ENCODE peak calls at places on chromosome 10, in seven cellular contexts. One of them, this sample, is unnamed.

GRCh38 chr10:77965294-77965693 is 38.7 kb upstream of the DLG5 start:
- DNase-seq in iPS-NIHi11: no peak
- DNase-seq in IMR-90: peak; percentile 91
- DNase-seq in stimulated activated CD4-positive, alpha-beta T cell treated with anti-CD3 and anti-CD28 coated beads, Interleukin-2, amount 100 ng/mL, for 48 hours: no peak
- DNase-seq in GM06990: no peak
- DNase-seq in NCI-H2081: no peak
- DNase-seq in GM12891: no peak
- DNase-seq in this sample: no peak

GRCh38 chr10:17386616-17387075 is 67.7 kb downstream of the ST8SIA6 start:
- DNase-seq in iPS-NIHi11: no peak
- DNase-seq in IMR-90: no peak
- DNase-seq in stimulated activated CD4-positive, alpha-beta T cell treated with anti-CD3 and anti-CD28 coated beads, Interleukin-2, amount 100 ng/mL, for 48 hours: no peak
- DNase-seq in GM06990: no peak
- DNase-seq in NCI-H2081: no peak
- DNase-seq in GM12891: no peak
- DNase-seq in this sample: no peak

GRCh38 chr10:29254123-29255046 is 34.5 kb upstream of the LYZL1 start:
- DNase-seq in iPS-NIHi11: no peak
- DNase-seq in IMR-90: no peak
- DNase-seq in stimulated activated CD4-positive, alpha-beta T cell treated with anti-CD3 and anti-CD28 coated beads, Interleukin-2, amount 100 ng/mL, for 48 hours: no peak
- DNase-seq in GM06990: peak; percentile 31
- DNase-seq in NCI-H2081: no peak
- DNase-seq in GM12891: no peak
- DNase-seq in this sample: peak; percentile 18

GRCh38 chr10:101986277-101986971 is 69.5 kb downstream of the ARMH3 start:
- DNase-seq in iPS-NIHi11: no peak
- DNase-seq in IMR-90: no peak
- DNase-seq in stimulated activated CD4-positive, alpha-beta T cell treated with anti-CD3 and anti-CD28 coated beads, Interleukin-2, amount 100 ng/mL, for 48 hours: no peak
- DNase-seq in GM06990: no peak
- DNase-seq in NCI-H2081: no peak
- DNase-seq in GM12891: no peak
- DNase-seq in this sample: no peak

GRCh38 chr10:48610585-48611093 is 5.8 kb upstream of the ARHGAP22 start:
- DNase-seq in iPS-NIHi11: no peak
- DNase-seq in IMR-90: no peak
- DNase-seq in stimulated activated CD4-positive, alpha-beta T cell treated with anti-CD3 and anti-CD28 coated beads, Interleukin-2, amount 100 ng/mL, for 48 hours: no peak
- DNase-seq in GM06990: no peak
- DNase-seq in NCI-H2081: no peak
- DNase-seq in GM12891: no peak
- DNase-seq in this sample: no peak

GRCh38 chr10:132722391-132722790 is 63.6 kb downstream of the NKX6-2 start:
- DNase-seq in iPS-NIHi11: peak; percentile 48
- DNase-seq in IMR-90: no peak
- DNase-seq in stimulated activated CD4-positive, alpha-beta T cell treated with anti-CD3 and anti-CD28 coated beads, Interleukin-2, amount 100 ng/mL, for 48 hours: no peak
- DNase-seq in GM06990: no peak
- DNase-seq in NCI-H2081: no peak
- DNase-seq in GM12891: no peak
- DNase-seq in this sample: peak; percentile 58

GRCh38 chr10:3781458-3782098 is 3.4 kb downstream of the KLF6 start:
- DNase-seq in iPS-NIHi11: no peak
- DNase-seq in IMR-90: peak; percentile 55
- DNase-seq in stimulated activated CD4-positive, alpha-beta T cell treated with anti-CD3 and anti-CD28 coated beads, Interleukin-2, amount 100 ng/mL, for 48 hours: no peak
- DNase-seq in GM06990: no peak
- DNase-seq in NCI-H2081: no peak
- DNase-seq in GM12891: no peak
- DNase-seq in this sample: no peak

GRCh38 chr10:48526371-48526821 is 78.5 kb downstream of the ARHGAP22 start:
- DNase-seq in iPS-NIHi11: no peak
- DNase-seq in IMR-90: peak; percentile 92
- DNase-seq in stimulated activated CD4-positive, alpha-beta T cell treated with anti-CD3 and anti-CD28 coated beads, Interleukin-2, amount 100 ng/mL, for 48 hours: no peak
- DNase-seq in GM06990: no peak
- DNase-seq in NCI-H2081: no peak
- DNase-seq in GM12891: no peak
- DNase-seq in this sample: no peak

GRCh38 chr10:119025336-119025735 is 4.2 kb upstream of the NANOS1 start:
- DNase-seq in iPS-NIHi11: peak; percentile 63
- DNase-seq in IMR-90: peak; percentile 64
- DNase-seq in stimulated activated CD4-positive, alpha-beta T cell treated with anti-CD3 and anti-CD28 coated beads, Interleukin-2, amount 100 ng/mL, for 48 hours: no peak
- DNase-seq in GM06990: no peak
- DNase-seq in NCI-H2081: peak; percentile 24
- DNase-seq in GM12891: no peak
- DNase-seq in this sample: no peak

GRCh38 chr10:101903827-101904520 is 60.4 kb upstream of the KCNIP2 start:
- DNase-seq in iPS-NIHi11: no peak
- DNase-seq in IMR-90: peak; percentile 21
- DNase-seq in stimulated activated CD4-positive, alpha-beta T cell treated with anti-CD3 and anti-CD28 coated beads, Interleukin-2, amount 100 ng/mL, for 48 hours: no peak
- DNase-seq in GM06990: peak; percentile 79
- DNase-seq in NCI-H2081: no peak
- DNase-seq in GM12891: no peak
- DNase-seq in this sample: no peak

GRCh38 chr10:61784354-61785131 is 117.0 kb upstream of the ARID5B start:
- DNase-seq in iPS-NIHi11: no peak
- DNase-seq in IMR-90: no peak
- DNase-seq in stimulated activated CD4-positive, alpha-beta T cell treated with anti-CD3 and anti-CD28 coated beads, Interleukin-2, amount 100 ng/mL, for 48 hours: peak; percentile 15
- DNase-seq in GM06990: no peak
- DNase-seq in NCI-H2081: no peak
- DNase-seq in GM12891: no peak
- DNase-seq in this sample: no peak

GRCh38 chr10:132105302-132105995 is 39.7 kb downstream of the JAKMIP3 start:
- DNase-seq in iPS-NIHi11: no peak
- DNase-seq in IMR-90: no peak
- DNase-seq in stimulated activated CD4-positive, alpha-beta T cell treated with anti-CD3 and anti-CD28 coated beads, Interleukin-2, amount 100 ng/mL, for 48 hours: no peak
- DNase-seq in GM06990: no peak
- DNase-seq in NCI-H2081: no peak
- DNase-seq in GM12891: no peak
- DNase-seq in this sample: no peak

GRCh38 chr10:29023678-29024077 is 265.2 kb upstream of the LYZL1 start:
- DNase-seq in iPS-NIHi11: no peak
- DNase-seq in IMR-90: no peak
- DNase-seq in stimulated activated CD4-positive, alpha-beta T cell treated with anti-CD3 and anti-CD28 coated beads, Interleukin-2, amount 100 ng/mL, for 48 hours: no peak
- DNase-seq in GM06990: no peak
- DNase-seq in NCI-H2081: no peak
- DNase-seq in GM12891: no peak
- DNase-seq in this sample: no peak

GRCh38 chr10:114987995-114988394 is 50.0 kb downstream of the TRUB1 start:
- DNase-seq in iPS-NIHi11: no peak
- DNase-seq in IMR-90: peak; percentile 92
- DNase-seq in stimulated activated CD4-positive, alpha-beta T cell treated with anti-CD3 and anti-CD28 coated beads, Interleukin-2, amount 100 ng/mL, for 48 hours: no peak
- DNase-seq in GM06990: no peak
- DNase-seq in NCI-H2081: no peak
- DNase-seq in GM12891: no peak
- DNase-seq in this sample: no peak

GRCh38 chr10:109966961-109967738 is 40.6 kb upstream of the ADD3 start:
- DNase-seq in iPS-NIHi11: no peak
- DNase-seq in IMR-90: peak; percentile 88
- DNase-seq in stimulated activated CD4-positive, alpha-beta T cell treated with anti-CD3 and anti-CD28 coated beads, Interleukin-2, amount 100 ng/mL, for 48 hours: no peak
- DNase-seq in GM06990: no peak
- DNase-seq in NCI-H2081: no peak
- DNase-seq in GM12891: no peak
- DNase-seq in this sample: no peak

GRCh38 chr10:92387289-92387940 is 96.4 kb downstream of the MARCHF5 start:
- DNase-seq in iPS-NIHi11: peak; percentile 98
- DNase-seq in IMR-90: peak; percentile 75
- DNase-seq in stimulated activated CD4-positive, alpha-beta T cell treated with anti-CD3 and anti-CD28 coated beads, Interleukin-2, amount 100 ng/mL, for 48 hours: no peak
- DNase-seq in GM06990: no peak
- DNase-seq in NCI-H2081: no peak
- DNase-seq in GM12891: no peak
- DNase-seq in this sample: peak; percentile 95

GRCh38 chr10:79410315-79411094 is 34.9 kb downstream of the ZCCHC24 start:
- DNase-seq in iPS-NIHi11: no peak
- DNase-seq in IMR-90: no peak
- DNase-seq in stimulated activated CD4-positive, alpha-beta T cell treated with anti-CD3 and anti-CD28 coated beads, Interleukin-2, amount 100 ng/mL, for 48 hours: no peak
- DNase-seq in GM06990: no peak
- DNase-seq in NCI-H2081: no peak
- DNase-seq in GM12891: no peak
- DNase-seq in this sample: no peak

GRCh38 chr10:105679781-105680180 is 1038.7 kb downstream of the SORCS3 start:
- DNase-seq in iPS-NIHi11: no peak
- DNase-seq in IMR-90: no peak
- DNase-seq in stimulated activated CD4-positive, alpha-beta T cell treated with anti-CD3 and anti-CD28 coated beads, Interleukin-2, amount 100 ng/mL, for 48 hours: no peak
- DNase-seq in GM06990: no peak
- DNase-seq in NCI-H2081: no peak
- DNase-seq in GM12891: no peak
- DNase-seq in this sample: no peak

GRCh38 chr10:76543655-76544054 is 1094.0 kb downstream of the KCNMA1 start:
- DNase-seq in iPS-NIHi11: no peak
- DNase-seq in IMR-90: peak; percentile 30
- DNase-seq in stimulated activated CD4-positive, alpha-beta T cell treated with anti-CD3 and anti-CD28 coated beads, Interleukin-2, amount 100 ng/mL, for 48 hours: no peak
- DNase-seq in GM06990: no peak
- DNase-seq in NCI-H2081: no peak
- DNase-seq in GM12891: no peak
- DNase-seq in this sample: no peak

GRCh38 chr10:17375936-17376584 is 78.3 kb downstream of the ST8SIA6 start:
- DNase-seq in iPS-NIHi11: peak; percentile 48
- DNase-seq in IMR-90: peak; percentile 2
- DNase-seq in stimulated activated CD4-positive, alpha-beta T cell treated with anti-CD3 and anti-CD28 coated beads, Interleukin-2, amount 100 ng/mL, for 48 hours: peak; percentile 32
- DNase-seq in GM06990: peak; percentile 3
- DNase-seq in NCI-H2081: no peak
- DNase-seq in GM12891: no peak
- DNase-seq in this sample: peak; percentile 28

GRCh38 chr10:71193516-71193915 is 18.9 kb upstream of the UNC5B start:
- DNase-seq in iPS-NIHi11: no peak
- DNase-seq in IMR-90: no peak
- DNase-seq in stimulated activated CD4-positive, alpha-beta T cell treated with anti-CD3 and anti-CD28 coated beads, Interleukin-2, amount 100 ng/mL, for 48 hours: no peak
- DNase-seq in GM06990: no peak
- DNase-seq in NCI-H2081: no peak
- DNase-seq in GM12891: no peak
- DNase-seq in this sample: no peak

GRCh38 chr10:131591936-131592335 is 280.4 kb upstream of the TCERG1L start:
- DNase-seq in iPS-NIHi11: no peak
- DNase-seq in IMR-90: no peak
- DNase-seq in stimulated activated CD4-positive, alpha-beta T cell treated with anti-CD3 and anti-CD28 coated beads, Interleukin-2, amount 100 ng/mL, for 48 hours: no peak
- DNase-seq in GM06990: no peak
- DNase-seq in NCI-H2081: no peak
- DNase-seq in GM12891: no peak
- DNase-seq in this sample: no peak

GRCh38 chr10:97781541-97782331 is 9.9 kb upstream of the SFRP5 start:
- DNase-seq in iPS-NIHi11: no peak
- DNase-seq in IMR-90: no peak
- DNase-seq in stimulated activated CD4-positive, alpha-beta T cell treated with anti-CD3 and anti-CD28 coated beads, Interleukin-2, amount 100 ng/mL, for 48 hours: no peak
- DNase-seq in GM06990: no peak
- DNase-seq in NCI-H2081: no peak
- DNase-seq in GM12891: no peak
- DNase-seq in this sample: no peak

GRCh38 chr10:132233501-132234075 is 46.8 kb downstream of the DPYSL4 start:
- DNase-seq in iPS-NIHi11: no peak
- DNase-seq in IMR-90: no peak
- DNase-seq in stimulated activated CD4-positive, alpha-beta T cell treated with anti-CD3 and anti-CD28 coated beads, Interleukin-2, amount 100 ng/mL, for 48 hours: no peak
- DNase-seq in GM06990: no peak
- DNase-seq in NCI-H2081: no peak
- DNase-seq in GM12891: no peak
- DNase-seq in this sample: no peak

GRCh38 chr10:125006188-125006680 is 64.3 kb downstream of the ZRANB1 start:
- DNase-seq in iPS-NIHi11: no peak
- DNase-seq in IMR-90: peak; percentile 54
- DNase-seq in stimulated activated CD4-positive, alpha-beta T cell treated with anti-CD3 and anti-CD28 coated beads, Interleukin-2, amount 100 ng/mL, for 48 hours: no peak
- DNase-seq in GM06990: no peak
- DNase-seq in NCI-H2081: no peak
- DNase-seq in GM12891: no peak
- DNase-seq in this sample: no peak

GRCh38 chr10:116029826-116030225 is 243.2 kb downstream of the GFRA1 start:
- DNase-seq in iPS-NIHi11: no peak
- DNase-seq in IMR-90: no peak
- DNase-seq in stimulated activated CD4-positive, alpha-beta T cell treated with anti-CD3 and anti-CD28 coated beads, Interleukin-2, amount 100 ng/mL, for 48 hours: no peak
- DNase-seq in GM06990: no peak
- DNase-seq in NCI-H2081: no peak
- DNase-seq in GM12891: no peak
- DNase-seq in this sample: no peak

GRCh38 chr10:58868736-58869435 is 307.6 kb upstream of the PHYHIPL start:
- DNase-seq in iPS-NIHi11: peak; percentile 1
- DNase-seq in IMR-90: peak; percentile 43
- DNase-seq in stimulated activated CD4-positive, alpha-beta T cell treated with anti-CD3 and anti-CD28 coated beads, Interleukin-2, amount 100 ng/mL, for 48 hours: no peak
- DNase-seq in GM06990: no peak
- DNase-seq in NCI-H2081: no peak
- DNase-seq in GM12891: no peak
- DNase-seq in this sample: no peak

GRCh38 chr10:17228081-17229015 is at the start of gene VIM:
- DNase-seq in iPS-NIHi11: peak; percentile 62
- DNase-seq in IMR-90: peak; percentile 96
- DNase-seq in stimulated activated CD4-positive, alpha-beta T cell treated with anti-CD3 and anti-CD28 coated beads, Interleukin-2, amount 100 ng/mL, for 48 hours: peak; percentile 74
- DNase-seq in GM06990: peak; percentile 89
- DNase-seq in NCI-H2081: no peak
- DNase-seq in GM12891: no peak
- DNase-seq in this sample: peak; percentile 64

GRCh38 chr10:108358912-108359311 is 1194.4 kb upstream of the SORCS1 start:
- DNase-seq in iPS-NIHi11: peak; percentile 8
- DNase-seq in IMR-90: peak; percentile 82
- DNase-seq in stimulated activated CD4-positive, alpha-beta T cell treated with anti-CD3 and anti-CD28 coated beads, Interleukin-2, amount 100 ng/mL, for 48 hours: no peak
- DNase-seq in GM06990: no peak
- DNase-seq in NCI-H2081: no peak
- DNase-seq in GM12891: peak; percentile 2
- DNase-seq in this sample: peak; percentile 6

This sample was measured in HEK293T.